ENCODE peak calls at places on chromosomes 13 and 19, in six cellular contexts. H is ovary; Q is mesendoderm; O is cardiac muscle cell; F is CD8-positive, alpha-beta memory T cell; G is heart left ventricle. D is an unnamed sample. For H3K4me1, the result is how much of the 10 kb centered on the place peaks cover.

GRCh38 chr19:461664-462551 is 1.1 kb upstream of the SHC2 start:
- DNase-seq in O (peak), G (peak), Q (peak), H (peak), F (no peak), D (no peak)

GRCh38 chr19:33444993-33445751 is 71.7 kb downstream of the CEBPG start:
- DNase-seq in O (no peak), Q (no peak), G (no peak), F (no peak), H (peak), D (peak)

GRCh38 chr13:60074397-60074796 is 89.3 kb downstream of the DIAPH3 start:
- DNase-seq in F (no peak), H (no peak), Q (no peak), O (no peak), G (no peak), D (no peak)

GRCh38 chr19:38893341-38893771 is 6.1 kb downstream of the SIRT2 start:
- DNase-seq in O (no peak), F (no peak), G (no peak), H (peak), Q (no peak), D (no peak)

GRCh38 chr19:13885826-13886365 is 9.0 kb downstream of the NANOS3 start:
- DNase-seq in F (no peak), Q (no peak), O (no peak), H (no peak), G (no peak), D (no peak)

GRCh38 chr19:13987101-13987890 is 18.8 kb downstream of the RFX1 start:
- DNase-seq in G (peak), H (no peak), O (no peak), F (no peak), Q (no peak), D (peak)

GRCh38 chr13:41268764-41269163 is 5.4 kb upstream of the MTRF1 start:
- DNase-seq in H (no peak), O (peak), G (no peak), F (no peak), Q (peak), D (no peak)

GRCh38 chr13:73844986-73845385 is 289.2 kb downstream of the KLF12 start:
- DNase-seq in Q (no peak), G (no peak), O (no peak), H (no peak), F (no peak), D (no peak)

GRCh38 chr13:109595466-109595865 is 190.9 kb downstream of the IRS2 start:
- DNase-seq in H (no peak), O (no peak), Q (no peak), F (no peak), G (no peak), D (no peak)

GRCh38 chr19:13055213-13056051 is 47.2 kb downstream of the LYL1 start:
- DNase-seq in G (peak), Q (peak), F (no peak), O (no peak), H (peak), D (peak)

GRCh38 chr19:40907968-40908735 is 26.1 kb upstream of the CYP2A7 start:
- DNase-seq in G (no peak), F (peak), O (no peak), Q (no peak), H (peak), D (no peak)

GRCh38 chr19:9981406-9982260 is 28.7 kb downstream of the COL5A3 start:
- DNase-seq in H (no peak), F (no peak), Q (no peak), O (no peak), G (no peak), D (no peak)

GRCh38 chr13:59566544-59566943 is 597.2 kb downstream of the DIAPH3 start:
- DNase-seq in O (no peak), G (no peak), Q (no peak), H (no peak), F (no peak), D (no peak)

GRCh38 chr13:44317752-44318550 is 55.7 kb upstream of the SERP2 start:
- DNase-seq in O (no peak), F (no peak), H (no peak), G (no peak), Q (no peak), D (no peak)

GRCh38 chr19:4744451-4745170 is 21.0 kb upstream of the DPP9 start:
- DNase-seq in G (peak), H (peak), O (no peak), Q (no peak), F (no peak), D (no peak)

GRCh38 chr13:40440990-40441820 is 225.2 kb downstream of the FOXO1 start:
- DNase-seq in F (no peak), O (peak), Q (no peak), H (peak), G (peak), D (peak)

GRCh38 chr19:39416626-39417120 is 4.2 kb downstream of the PLEKHG2 start:
- DNase-seq in O (no peak), Q (no peak), H (peak), G (no peak), F (no peak), D (no peak)

GRCh38 chr19:29576043-29576442 is 30.0 kb upstream of the POP4 start:
- DNase-seq in F (no peak), H (no peak), G (no peak), O (no peak), Q (no peak), D (no peak)

GRCh38 chr13:110616103-110617101 is 1.1 kb downstream of the NAXD start:
- DNase-seq in H (peak), O (no peak), Q (peak), F (no peak), G (no peak), D (no peak)

GRCh38 chr19:48271531-48272151 is 1.8 kb downstream of the ZNF114 start:
- DNase-seq in Q (peak), H (peak), G (peak), O (peak), F (no peak), D (peak)

GRCh38 chr13:102369303-102369702 is 32.5 kb downstream of the FGF14 start:
- DNase-seq in G (no peak), Q (peak), H (no peak), O (no peak), F (no peak), D (no peak)

GRCh38 chr13:93226623-93227279 is at the start of gene GPC6:
- DNase-seq in Q (peak), H (no peak), O (peak), G (no peak), F (no peak), D (no peak)

GRCh38 chr19:39406656-39407393 is at the start of gene ZFP36:
- DNase-seq in H (peak), Q (peak), G (peak), F (peak), O (peak), D (peak)

GRCh38 chr13:78256479-78256878 is 337.8 kb upstream of the EDNRB start:
- DNase-seq in F (no peak), G (no peak), O (peak), H (no peak), Q (no peak), D (no peak)

GRCh38 chr19:17121736-17122293 is 46.2 kb downstream of the MYO9B start:
- DNase-seq in O (no peak), F (no peak), H (no peak), G (no peak), Q (no peak), D (no peak)

GRCh38 chr19:50516456-50516855 is 2.7 kb upstream of the ASPDH start:
- DNase-seq in H (no peak), O (no peak), Q (no peak), F (no peak), G (no peak), D (peak)

GRCh38 chr19:41442473-41443360 is at the start of gene ERICH4:
- DNase-seq in G (no peak), O (no peak), F (no peak), H (no peak), Q (no peak), D (no peak)

GRCh38 chr13:40026174-40026585 is 370.7 kb downstream of the COG6 start:
- DNase-seq in F (no peak), G (no peak), Q (no peak), O (no peak), H (no peak), D (no peak)

GRCh38 chr13:52743569-52743968 is 3.9 kb upstream of the CNMD start:
- DNase-seq in F (no peak), H (no peak), Q (no peak), G (no peak), O (no peak), D (no peak)

GRCh38 chr13:42333613-42334328 is 61.8 kb downstream of the AKAP11 start:
- DNase-seq in Q (peak), F (no peak), H (no peak), G (no peak), O (peak), D (no peak)

GRCh38 chr19:17451820-17452219 is 3.4 kb upstream of the TMEM221 start:
- DNase-seq in Q (no peak), G (no peak), O (no peak), F (no peak), H (no peak), D (no peak)

GRCh38 chr13:22828081-22828480 is 352.7 kb upstream of the SGCG start:
- DNase-seq in H (no peak), O (no peak), Q (no peak), F (no peak), G (no peak), D (no peak)

GRCh38 chr13:45521292-45521691 is 56.6 kb downstream of the COG3 start:
- DNase-seq in Q (no peak), H (no peak), O (peak), F (no peak), G (no peak), D (no peak)

GRCh38 chr13:82976499-82976898 is 905.8 kb downstream of the SLITRK1 start:
- DNase-seq in H (no peak), O (no peak), G (no peak), F (no peak), Q (no peak), D (no peak)

GRCh38 chr13:71605744-71606143 is 261.3 kb downstream of the DACH1 start:
- DNase-seq in G (no peak), O (no peak), H (no peak), Q (no peak), F (no peak), D (no peak)

GRCh38 chr13:38686635-38687245 is at the start of gene FREM2:
- DNase-seq in H (peak), G (no peak), O (peak), F (no peak), Q (peak), D (peak)

DNA sequence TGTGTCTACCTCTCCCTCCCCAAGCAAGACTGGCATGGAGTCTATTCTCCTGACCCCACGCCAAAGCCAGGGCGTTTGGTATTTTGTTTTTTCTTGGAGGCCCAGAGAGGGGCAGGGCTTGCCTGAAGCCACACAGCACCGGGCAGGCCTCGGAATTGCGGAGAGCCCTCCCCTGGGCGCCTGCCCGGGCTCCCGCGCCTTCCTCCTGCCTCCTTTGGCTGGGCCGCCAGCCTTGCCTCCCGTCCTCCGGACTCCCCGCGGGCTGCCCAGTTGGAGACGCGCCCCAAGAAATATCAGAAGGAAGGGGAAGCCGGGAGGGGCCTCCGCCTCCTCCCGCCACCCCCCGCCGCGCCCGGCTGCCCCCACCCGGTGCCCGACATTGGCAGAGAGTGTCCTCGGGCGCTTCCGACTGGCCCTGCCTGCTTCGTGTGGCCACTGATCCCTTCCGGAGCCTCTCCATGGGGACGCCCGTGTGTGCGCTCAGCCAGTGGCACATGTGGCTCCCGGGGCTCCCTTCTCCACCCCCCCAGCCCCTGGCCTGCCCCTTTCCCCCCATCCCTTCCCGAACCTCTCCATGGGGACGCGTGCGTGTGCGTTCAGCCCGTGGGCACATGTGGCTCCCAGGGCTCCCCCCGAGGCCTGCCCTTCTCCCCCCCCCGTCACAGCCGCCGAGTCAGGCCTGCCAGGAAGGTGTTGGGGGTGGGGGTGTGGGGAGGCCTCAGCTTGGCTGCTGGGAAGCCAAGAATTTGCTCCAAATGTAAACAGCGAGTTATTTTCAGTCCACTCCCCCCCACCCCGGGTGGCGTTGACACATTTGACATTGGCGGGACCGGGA is 37.3 kb downstream of the NFIC start:
- DNase-seq in Q (no peak), G (peak), O (peak), H (peak), F (no peak), D (peak)
- H3K4me1 ChIP-seq in Q (under half), G (under half), O (under half), H (under half), F (under half), D (half or more)

DNA sequence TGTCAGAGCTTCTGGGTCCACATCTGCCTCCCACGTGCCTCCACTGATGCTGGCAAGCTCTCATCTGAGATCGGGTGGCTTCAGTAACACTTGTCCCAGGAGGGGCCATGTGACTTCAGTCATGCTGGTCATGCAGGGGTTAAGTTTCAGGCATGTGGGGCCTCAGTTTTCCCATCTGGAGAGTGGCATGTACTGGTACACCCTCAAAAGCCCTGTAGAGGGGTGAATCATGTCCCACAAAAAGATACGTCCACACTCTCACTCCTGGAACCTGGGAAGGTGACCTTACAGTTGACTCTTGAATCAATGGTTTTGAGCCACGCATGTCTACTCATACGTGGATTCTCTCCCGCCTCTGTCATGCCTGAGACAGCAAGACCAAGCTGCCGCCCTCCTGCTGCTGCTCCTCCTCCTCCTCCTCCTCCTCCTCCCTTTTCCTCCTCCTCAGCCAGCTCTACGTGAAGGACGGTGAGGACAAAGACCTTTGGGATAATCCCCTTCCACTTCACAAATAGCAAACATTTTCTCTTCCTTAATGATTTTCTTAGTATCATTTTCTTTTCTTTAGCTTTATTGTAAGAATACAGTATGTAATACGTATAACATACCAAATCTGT is 53.7 kb downstream of the COMP start:
- DNase-seq in Q (no peak), O (no peak), G (no peak), F (no peak), H (no peak), D (no peak)
- H3K4me1 ChIP-seq in Q (under half), O (under half), G (under half), F (under half), H (under half), D (under half)

DNA sequence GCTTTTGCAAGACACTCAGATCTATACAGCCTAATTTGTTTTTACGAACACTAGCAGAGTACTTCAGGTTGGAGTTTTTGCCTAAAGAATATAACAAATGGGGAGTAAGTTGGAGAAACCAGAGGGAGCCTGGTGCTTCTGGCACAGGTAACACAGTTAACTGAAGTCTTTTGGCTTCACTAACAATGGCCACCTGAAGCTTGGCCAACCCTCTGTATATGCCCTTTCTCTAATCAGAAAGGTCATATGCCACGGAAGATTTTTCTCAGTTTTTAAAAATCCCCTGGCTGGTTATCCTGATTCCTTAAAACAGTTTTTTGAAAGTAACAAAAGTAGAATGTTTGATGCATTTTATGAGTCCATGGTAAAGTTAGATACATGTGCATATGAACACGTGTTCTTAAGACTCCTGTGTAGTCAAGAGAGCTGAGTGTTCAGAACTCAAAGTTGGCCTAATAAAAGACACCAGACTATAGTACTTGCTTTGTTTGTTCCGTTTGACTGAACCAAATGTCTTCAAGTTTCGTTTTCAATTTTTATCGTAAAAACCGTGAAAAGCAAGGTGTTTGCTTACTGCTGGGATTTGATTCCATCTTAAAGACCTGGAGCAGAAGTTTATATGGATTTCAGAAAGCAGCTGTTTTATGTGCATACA is 137.5 kb downstream of the KCNRG start:
- DNase-seq in Q (no peak), G (no peak), O (no peak), H (no peak), F (no peak), D (no peak)
- H3K4me1 ChIP-seq in Q (under half), G (under half), O (under half), H (under half), F (under half), D (under half)

GRCh38 chr19:45451181-45451849 is 16.5 kb upstream of the FOSB start:
- DNase-seq in Q (peak), O (no peak), F (peak), H (peak), G (peak), D (no peak)
- H3K4me1 ChIP-seq in Q (under half), O (under half), F (under half), H (under half), G (under half), D (half or more)

D was measured in lower lobe of right lung.